ENCODE peak calls at places on chromosomes 2 and 18, in nine cellular contexts. R, V, Y, M, A, X, Z, Q and O are unnamed samples.

GRCh38 chr2:128560718-128561117 is 242.1 kb upstream of the HS6ST1 start:
- DNase-seq in R (no peak), V (no peak), Y (no peak), M (no peak), A (no peak), X (no peak), Z (no peak), Q (no peak), O (no peak)

GRCh38 chr18:55401638-55402191 is 186.3 kb downstream of the TCF4 start:
- DNase-seq in R (no peak), V (no peak), Y (peak; percentile 68), M (no peak), A (peak; percentile 63), X (no peak), Z (no peak), Q (no peak), O (no peak)

GRCh38 chr2:11389551-11390528 is 45.4 kb upstream of the ROCK2 start:
- DNase-seq in R (no peak), V (no peak), Y (no peak), M (peak; percentile 67), A (no peak), X (no peak), Z (no peak), Q (no peak), O (no peak)

GRCh38 chr18:31217038-31217437 is 54.4 kb upstream of the DSC1 start:
- DNase-seq in R (no peak), V (no peak), Y (no peak), M (no peak), A (no peak), X (no peak), Z (no peak), Q (no peak), O (peak; percentile 53)

GRCh38 chr2:65053199-65053598 is 3.0 kb upstream of the CEP68 start:
- DNase-seq in R (no peak), V (no peak), Y (no peak), M (no peak), A (no peak), X (no peak), Z (no peak), Q (peak; percentile 83), O (no peak)

GRCh38 chr2:205407984-205408383 is 274.3 kb upstream of the NRP2 start:
- DNase-seq in R (no peak), V (no peak), Y (no peak), M (peak; percentile 58), A (peak; percentile 41), X (no peak), Z (no peak), Q (no peak), O (no peak)

GRCh38 chr2:189162566-189162965 is 17.0 kb downstream of the COL5A2 start:
- DNase-seq in R (no peak), V (no peak), Y (no peak), M (no peak), A (no peak), X (no peak), Z (no peak), Q (no peak), O (no peak)

GRCh38 chr2:74250189-74250631 is 51.8 kb downstream of the MTHFD2 start:
- DNase-seq in R (peak; percentile 7), V (peak; percentile 40), Y (peak; percentile 44), M (peak; percentile 16), A (peak; percentile 60), X (peak; percentile 22), Z (no peak), Q (peak; percentile 15), O (no peak)

GRCh38 chr2:85905187-85905666 is 16.4 kb upstream of the ST3GAL5 start:
- DNase-seq in R (no peak), V (no peak), Y (no peak), M (peak; percentile 93), A (no peak), X (no peak), Z (no peak), Q (no peak), O (no peak)

GRCh38 chr18:37701967-37702366 is 136.4 kb upstream of the CELF4 start:
- DNase-seq in R (no peak), V (no peak), Y (no peak), M (no peak), A (no peak), X (no peak), Z (no peak), Q (no peak), O (no peak)

GRCh38 chr2:221189431-221189830 is 382.7 kb downstream of the EPHA4 start:
- DNase-seq in R (no peak), V (no peak), Y (peak; percentile 52), M (no peak), A (no peak), X (no peak), Z (no peak), Q (no peak), O (no peak)

GRCh38 chr2:190105554-190105953 is 43.0 kb upstream of the MSTN start:
- DNase-seq in R (no peak), V (no peak), Y (no peak), M (no peak), A (no peak), X (no peak), Z (no peak), Q (no peak), O (no peak)

GRCh38 chr2:8885449-8886196 is 48.2 kb upstream of the KIDINS220 start:
- DNase-seq in R (no peak), V (no peak), Y (no peak), M (no peak), A (no peak), X (no peak), Z (no peak), Q (no peak), O (no peak)

GRCh38 chr18:25561923-25562322 is 210.0 kb upstream of the ZNF521 start:
- DNase-seq in R (no peak), V (no peak), Y (no peak), M (peak; percentile 8), A (peak; percentile 5), X (no peak), Z (no peak), Q (no peak), O (no peak)

GRCh38 chr2:112646102-112646719 is 472 bp downstream of the SLC20A1 start:
- DNase-seq in R (no peak), V (peak; percentile 64), Y (no peak), M (no peak), A (no peak), X (peak; percentile 42), Z (no peak), Q (no peak), O (no peak)

GRCh38 chr18:61398961-61399632 is 65.9 kb downstream of the CDH20 start:
- DNase-seq in R (no peak), V (no peak), Y (no peak), M (peak; percentile 37), A (no peak), X (no peak), Z (no peak), Q (no peak), O (no peak)

GRCh38 chr2:150802648-150803047 is 315.2 kb upstream of the RND3 start:
- DNase-seq in R (no peak), V (no peak), Y (no peak), M (no peak), A (peak; percentile 20), X (no peak), Z (no peak), Q (no peak), O (no peak)

GRCh38 chr2:232854082-232854481 is 16.0 kb upstream of the SNORC start:
- DNase-seq in R (no peak), V (no peak), Y (no peak), M (peak; percentile 42), A (no peak), X (no peak), Z (no peak), Q (no peak), O (no peak)

GRCh38 chr2:207372483-207372882 is 157.3 kb upstream of the CREB1 start:
- DNase-seq in R (no peak), V (no peak), Y (no peak), M (no peak), A (no peak), X (no peak), Z (no peak), Q (no peak), O (no peak)

GRCh38 chr2:204731996-204732395 is 186.7 kb downstream of the PARD3B start:
- DNase-seq in R (no peak), V (no peak), Y (no peak), M (peak; percentile 76), A (no peak), X (no peak), Z (no peak), Q (no peak), O (no peak)

GRCh38 chr2:110752871-110753270 is 20.5 kb downstream of the ACOXL start:
- DNase-seq in R (no peak), V (no peak), Y (no peak), M (no peak), A (no peak), X (no peak), Z (no peak), Q (no peak), O (no peak)

GRCh38 chr2:239048771-239049170 is 200.9 kb downstream of the TWIST2 start:
- DNase-seq in R (no peak), V (no peak), Y (no peak), M (no peak), A (no peak), X (no peak), Z (no peak), Q (no peak), O (no peak)

GRCh38 chr18:44682181-44682870 is 1.6 kb downstream of the SETBP1 start:
- DNase-seq in R (no peak), V (peak; percentile 38), Y (no peak), M (no peak), A (no peak), X (no peak), Z (no peak), Q (no peak), O (peak; percentile 70)

GRCh38 chr2:11387831-11388230 is 43.4 kb upstream of the ROCK2 start:
- DNase-seq in R (no peak), V (no peak), Y (peak; percentile 53), M (no peak), A (no peak), X (no peak), Z (no peak), Q (no peak), O (no peak)